ENCODE peak calls at places on chromosome 17, in five cellular contexts. T is HepG2, X is A549, H is K562, M is GM12878. V is an unnamed sample.

GRCh38 chr17:32265192-32265895 is at the start of gene RHBDL3:
- DNase-seq in T (no peak), X (peak), M (no peak), H (peak), V (peak)

GRCh38 chr17:35341465-35341992 is 31.9 kb downstream of the SLFN11 start:
- DNase-seq in M (peak), X (no peak), T (no peak), H (no peak), V (no peak)

GRCh38 chr17:15397605-15398004 is 56.2 kb upstream of the TEKT3 start:
- DNase-seq in X (no peak), M (no peak), H (no peak), T (no peak), V (no peak)

GRCh38 chr17:55284001-55284884 is 19.5 kb downstream of the HLF start:
- DNase-seq in M (no peak), H (no peak), T (peak), X (no peak), V (no peak)

GRCh38 chr17:46157443-46158107 is 35.7 kb downstream of the KANSL1 start:
- DNase-seq in M (no peak), T (no peak), H (no peak), X (no peak), V (no peak)

GRCh38 chr17:72700226-72700625 is 392.3 kb downstream of the SLC39A11 start:
- DNase-seq in M (no peak), H (no peak), X (no peak), T (no peak), V (no peak)

GRCh38 chr17:3043737-3044365 is 19.6 kb downstream of the OR1D5 start:
- DNase-seq in H (peak), X (no peak), T (peak), M (no peak), V (peak)

GRCh38 chr17:41168121-41168520 is at the start of gene KRTAP4-3:
- DNase-seq in X (no peak), H (no peak), M (no peak), T (no peak), V (no peak)

GRCh38 chr17:58121925-58122324 is 26.3 kb upstream of the OR4D1 start:
- DNase-seq in T (peak), H (peak), X (peak), M (no peak), V (peak)
- TF ChIP-seq JUNB in T (no peak), H (no peak), X (no peak), M (no peak), V (no peak)

DNA sequence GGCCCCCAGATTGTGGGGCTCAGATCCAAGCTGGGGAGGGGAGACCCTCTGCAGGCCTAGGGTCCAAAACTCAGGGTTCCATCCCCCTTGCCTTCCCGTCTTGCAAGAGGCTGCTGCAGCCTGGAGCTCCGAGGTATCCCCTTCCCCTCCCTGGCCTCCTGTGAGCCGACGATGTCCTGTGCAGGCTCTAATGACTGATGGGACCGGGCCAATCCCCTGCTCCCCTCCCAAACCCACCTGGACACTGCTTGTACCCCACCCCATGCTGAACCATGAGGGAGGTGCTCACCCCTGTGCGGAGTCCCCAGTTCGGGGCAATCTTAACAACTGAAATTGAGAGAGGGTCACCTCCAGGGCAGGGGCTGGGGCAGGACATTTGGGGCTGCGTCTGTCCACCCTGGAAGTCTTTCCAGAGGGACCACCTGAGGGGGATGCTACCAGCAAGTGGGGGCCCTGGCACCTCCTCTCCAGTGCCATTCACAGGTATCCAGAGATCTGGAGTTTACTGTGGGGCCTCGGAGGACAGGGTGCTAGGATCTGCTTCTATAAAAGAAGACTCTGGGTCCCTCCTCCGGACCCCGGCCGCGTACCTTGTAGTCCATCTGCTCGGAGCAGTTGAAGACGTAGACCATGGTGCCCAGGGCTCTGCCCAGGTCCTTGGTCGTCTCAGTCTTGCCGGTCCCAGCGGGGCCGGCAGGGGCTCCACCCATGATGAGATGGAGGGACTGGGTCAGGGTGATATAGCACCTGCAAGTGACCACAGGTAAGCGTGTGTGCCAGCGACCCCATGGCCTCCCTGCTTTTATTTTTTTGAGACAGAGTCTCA is 77.3 kb downstream of the DNAH17 start:
- DNase-seq in M (no peak), X (no peak), H (no peak), T (no peak), V (no peak)
- TF ChIP-seq JUNB in M (no peak), X (no peak), H (no peak), T (no peak), V (no peak)

GRCh38 chr17:19596869-19597268 is 51.7 kb upstream of the ALDH3A2 start:
- DNase-seq in M (no peak), X (no peak), T (no peak), H (no peak), V (no peak)

GRCh38 chr17:19592316-19592715 is 56.2 kb upstream of the ALDH3A2 start:
- DNase-seq in M (no peak), H (no peak), X (no peak), T (no peak), V (no peak)

GRCh38 chr17:19590912-19591551 is 57.4 kb downstream of the SLC47A1 start:
- DNase-seq in H (no peak), X (no peak), M (no peak), T (peak), V (peak)
- TF ChIP-seq JUNB in H (no peak), X (no peak), M (no peak), T (no peak), V (no peak)

DNA sequence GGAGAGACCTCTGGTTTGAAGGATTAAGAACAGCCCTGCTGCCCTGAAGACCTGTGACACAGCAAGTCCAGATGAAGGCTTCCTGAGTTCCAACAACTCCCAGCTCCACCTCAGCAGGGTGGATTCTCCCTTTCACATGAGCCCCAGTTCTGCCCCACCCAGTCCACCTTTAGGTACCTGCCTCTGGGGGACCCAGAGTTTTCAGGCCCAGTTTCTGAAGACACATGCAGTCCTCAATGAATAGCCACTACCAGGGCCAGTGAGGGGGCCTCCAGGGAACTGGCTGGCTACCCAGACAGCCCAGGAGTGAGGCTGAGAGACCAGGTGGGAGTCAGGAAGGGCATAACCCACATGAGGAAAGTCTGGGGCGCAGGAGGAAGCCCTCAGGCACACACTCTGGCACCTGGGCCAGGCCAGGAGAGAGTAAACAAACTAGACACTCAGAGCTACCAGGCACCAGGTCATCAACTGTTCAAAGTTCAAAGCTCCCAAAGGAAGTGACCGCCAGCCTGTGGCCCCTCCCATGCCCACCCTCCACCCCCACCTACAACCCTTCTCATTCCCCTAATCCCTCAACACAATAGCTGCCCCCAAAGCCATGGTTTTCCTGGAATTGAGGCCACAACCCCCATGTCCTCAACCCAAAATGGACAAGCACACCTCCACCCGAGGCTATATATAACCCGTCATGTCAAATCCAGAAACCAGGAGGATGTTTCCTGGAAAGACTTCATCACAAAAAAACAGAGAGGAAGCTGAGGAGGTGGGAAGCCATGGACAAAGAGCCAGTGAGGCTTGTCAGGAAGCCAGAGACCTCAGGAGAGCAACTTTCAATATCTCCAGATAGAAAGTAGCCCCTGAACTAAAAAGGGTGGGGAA is 2.1 kb downstream of the MYO18A start:
- DNase-seq in M (no peak), H (peak), X (peak), T (peak), V (peak)
- TF ChIP-seq JUNB in M (no peak), H (no peak), X (no peak), T (no peak), V (no peak)

GRCh38 chr17:50935201-50936124 is 69.3 kb upstream of the TOB1 start:
- DNase-seq in X (peak), T (peak), H (no peak), M (no peak), V (no peak)

GRCh38 chr17:50934672-50935200 is 68.6 kb upstream of the TOB1 start:
- DNase-seq in H (peak), X (no peak), T (no peak), M (no peak), V (no peak)

GRCh38 chr17:50939795-50940684 is 73.9 kb upstream of the TOB1 start:
- DNase-seq in T (peak), X (no peak), M (no peak), H (no peak), V (no peak)

GRCh38 chr17:50939542-50939794 is 73.3 kb upstream of the TOB1 start:
- DNase-seq in H (no peak), X (no peak), T (no peak), M (no peak), V (no peak)

DNA sequence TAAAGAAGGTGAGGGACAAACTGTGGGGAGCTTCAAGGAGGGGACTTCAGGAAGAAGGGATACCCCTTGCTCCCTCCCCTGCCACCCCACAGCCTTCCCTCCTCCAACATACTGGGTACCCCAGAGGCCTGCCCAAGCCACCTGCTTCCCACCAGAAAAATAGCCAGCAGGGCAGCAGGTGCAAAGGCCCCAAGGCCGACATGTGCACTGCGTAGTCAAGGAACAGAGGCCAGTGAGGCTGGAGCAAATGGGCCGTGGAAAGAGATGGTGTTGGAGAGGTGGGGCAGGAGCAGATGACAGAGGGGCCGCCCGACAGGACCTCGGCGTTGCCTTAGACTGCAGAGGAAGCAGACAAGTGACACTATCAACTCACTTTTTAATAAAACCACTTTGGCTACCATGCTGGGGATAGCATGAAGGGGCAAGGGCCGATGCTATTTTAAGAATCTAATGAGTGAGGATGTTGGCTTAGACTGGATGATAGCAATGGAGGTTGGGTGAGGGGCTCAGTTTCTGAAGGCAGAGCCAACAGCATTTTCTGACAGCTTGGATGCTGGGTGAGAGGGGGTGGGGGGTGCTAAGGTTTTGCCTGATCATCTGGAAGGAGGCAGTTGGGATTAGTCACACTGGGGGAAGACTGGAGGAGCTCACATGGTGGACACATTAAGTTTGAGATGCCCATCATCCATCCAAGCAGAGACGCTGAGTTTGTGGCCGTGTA is 72.8 kb upstream of the TOB1 start:
- DNase-seq in T (no peak), M (no peak), X (no peak), H (no peak), V (no peak)
- TF ChIP-seq JUNB in T (no peak), M (no peak), X (no peak), H (no peak), V (no peak)

GRCh38 chr17:17363638-17364337 is 60.6 kb downstream of the NT5M start:
- DNase-seq in X (no peak), T (no peak), H (no peak), M (no peak), V (peak)
- TF ChIP-seq JUNB in X (no peak), T (no peak), H (no peak), M (no peak), V (no peak)

DNA sequence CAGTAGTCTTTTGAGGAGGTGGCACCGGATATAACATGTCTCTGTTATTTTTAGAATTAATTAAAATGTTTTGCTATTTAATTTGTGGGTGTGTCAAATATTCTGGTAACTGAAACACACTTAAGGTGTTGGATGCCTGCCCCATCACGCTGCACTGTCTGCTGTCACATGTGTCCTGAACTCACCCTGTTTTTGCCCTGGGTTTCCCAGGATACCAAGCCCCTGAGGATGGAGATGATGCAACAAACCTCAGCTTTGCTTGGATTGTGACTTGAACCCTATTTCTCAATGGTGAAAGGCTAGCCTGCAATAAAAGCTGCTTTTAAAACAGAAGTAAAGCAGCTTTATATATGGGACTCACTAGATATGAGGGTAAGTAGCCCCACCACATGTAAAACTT is 11.5 kb upstream of the DUSP14 start:
- DNase-seq in X (no peak), H (no peak), T (no peak), M (no peak), V (no peak)
- TF ChIP-seq JUNB in X (no peak), H (no peak), T (no peak), M (no peak), V (no peak)

DNA sequence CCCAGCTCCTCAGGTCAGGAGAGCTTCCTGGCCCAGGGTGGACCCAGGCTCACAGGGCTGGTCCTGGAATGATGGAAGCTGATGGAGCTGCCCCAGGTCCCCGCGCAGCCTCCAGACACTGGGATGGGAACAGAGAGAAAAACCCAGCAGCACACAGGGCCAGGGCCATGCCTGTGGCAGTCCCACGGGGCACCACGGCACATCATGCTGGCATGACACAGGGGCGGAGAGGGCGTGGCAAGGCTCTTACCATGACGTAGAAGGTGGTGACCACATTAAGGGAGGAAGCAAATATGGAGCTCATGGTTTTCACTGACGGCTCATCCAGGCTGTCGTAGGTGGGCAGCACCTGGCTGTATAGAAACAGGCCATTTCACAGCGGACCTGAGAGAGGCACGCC is 18.3 kb downstream of the SLC38A10 start:
- DNase-seq in M (no peak), T (no peak), X (no peak), H (no peak), V (no peak)
- TF ChIP-seq JUNB in M (no peak), T (no peak), X (no peak), H (no peak), V (no peak)

DNA sequence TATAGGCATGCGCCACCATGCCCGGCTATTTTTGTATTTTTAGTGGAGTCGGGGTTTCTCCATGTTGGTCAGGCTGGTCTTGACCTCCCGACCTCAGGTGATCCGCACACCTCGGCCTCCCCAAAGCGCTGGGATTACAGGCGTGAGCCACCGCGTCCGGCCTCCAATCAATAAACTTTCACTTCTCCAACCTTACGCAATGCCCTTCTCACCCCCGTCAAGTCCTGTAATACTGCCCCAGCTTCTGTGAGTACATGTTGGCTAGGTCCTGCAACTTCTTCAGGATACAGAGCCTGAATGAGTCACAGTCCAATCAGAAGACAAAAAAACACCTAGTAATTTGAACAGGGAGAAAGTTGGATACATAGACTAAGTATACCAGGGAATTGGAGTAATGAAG is 47.1 kb upstream of the PHOSPHO1 start:
- DNase-seq in H (no peak), M (no peak), T (no peak), X (no peak), V (no peak)
- TF ChIP-seq JUNB in H (no peak), M (no peak), T (no peak), X (no peak), V (no peak)